ENCODE peak calls at places on chromosomes 13 and 19, in five cellular contexts. Z is lung, Q is right cardiac atrium, N is astrocyte of the cerebellum, I is adipocyte. H is an unnamed sample.

GRCh38 chr19:33796164-33797100 is at the start of gene KCTD15:
- DNase-seq in Z (no peak), N (no peak), I (peak), Q (peak), H (peak)

GRCh38 chr19:48918801-48919247 is 14.7 kb upstream of the DHDH start:
- DNase-seq in Z (no peak), N (no peak), Q (no peak), I (no peak), H (no peak)

GRCh38 chr13:40662866-40663265 is 3.6 kb downstream of the FOXO1 start:
- DNase-seq in Q (no peak), N (no peak), Z (no peak), I (no peak), H (no peak)

GRCh38 chr13:97913206-97913605 is 40.3 kb upstream of the IPO5 start:
- DNase-seq in Z (no peak), Q (no peak), I (no peak), N (no peak), H (no peak)

GRCh38 chr13:102903659-102904407 is 58.0 kb downstream of the ERCC5 start:
- DNase-seq in N (peak), Z (no peak), I (peak), Q (no peak), H (no peak)

GRCh38 chr19:42394751-42395150 is 4.7 kb upstream of the CNFN start:
- DNase-seq in I (no peak), Z (no peak), Q (no peak), N (no peak), H (no peak)

GRCh38 chr19:34350161-34350561 is 14.8 kb upstream of the GPI start:
- DNase-seq in Z (no peak), I (no peak), N (no peak), Q (no peak), H (no peak)

GRCh38 chr13:97231118-97231831 is 9.1 kb downstream of the MBNL2 start:
- DNase-seq in N (no peak), Q (no peak), Z (no peak), I (no peak), H (no peak)

GRCh38 chr19:11673608-11674041 is 65.1 kb downstream of the ZNF823 start:
- DNase-seq in I (peak), Q (peak), N (peak), Z (peak), H (peak)

GRCh38 chr13:98517576-98518310 is 59.2 kb downstream of the STK24 start:
- DNase-seq in I (no peak), Q (no peak), N (no peak), Z (no peak), H (no peak)

GRCh38 chr19:46388311-46389095 is 24.9 kb downstream of the CCDC8 start:
- DNase-seq in N (no peak), I (no peak), Q (peak), Z (no peak), H (no peak)

GRCh38 chr19:20325151-20325550 is 158.1 kb downstream of the ZNF486 start:
- DNase-seq in N (no peak), Q (no peak), Z (no peak), I (no peak), H (no peak)

GRCh38 chr19:44731081-44731480 is 17.4 kb upstream of the BCL3 start:
- DNase-seq in N (no peak), I (no peak), Q (no peak), Z (no peak), H (no peak)

GRCh38 chr13:46983881-46984280 is 87.0 kb upstream of the HTR2A start:
- DNase-seq in I (no peak), Q (no peak), Z (no peak), N (no peak), H (no peak)

GRCh38 chr13:49052801-49053200 is 77.1 kb downstream of the FNDC3A start:
- DNase-seq in Z (no peak), I (no peak), Q (no peak), N (no peak), H (no peak)

GRCh38 chr13:106182404-106182803 is 353.1 kb downstream of the EFNB2 start:
- DNase-seq in I (peak), N (peak), Z (no peak), Q (no peak), H (no peak)

GRCh38 chr19:45468803-45469131 is 971 bp downstream of the FOSB start:
- DNase-seq in I (peak), N (no peak), Z (no peak), Q (no peak), H (no peak)

GRCh38 chr13:109955598-109955997 is 169.2 kb upstream of the IRS2 start:
- DNase-seq in N (no peak), Q (no peak), I (peak), Z (no peak), H (no peak)

GRCh38 chr19:35750167-35750566 is 1.8 kb downstream of the LIN37 start:
- DNase-seq in N (no peak), Z (no peak), I (no peak), Q (no peak), H (no peak)

GRCh38 chr19:30799854-30800755 is 427.9 kb downstream of the ZNF536 start:
- DNase-seq in I (peak), N (no peak), Q (peak), Z (peak), H (peak)

GRCh38 chr19:1863638-1864479 is 480 bp upstream of the KLF16 start:
- DNase-seq in I (peak), Z (peak), N (peak), Q (peak), H (peak)

GRCh38 chr19:2479556-2480194 is 3.7 kb downstream of the GADD45B start:
- DNase-seq in Q (peak), Z (no peak), N (no peak), I (no peak), H (no peak)

GRCh38 chr19:35828694-35829301 is 16.2 kb upstream of the PRODH2 start:
- DNase-seq in Q (peak), Z (no peak), I (peak), N (peak), H (peak)

GRCh38 chr13:51005566-51005965 is 96.0 kb downstream of the RNASEH2B start:
- DNase-seq in N (no peak), Q (no peak), Z (no peak), I (no peak), H (no peak)

GRCh38 chr19:1935484-1936208 is 5.3 kb upstream of the CSNK1G2 start:
- DNase-seq in Z (no peak), I (no peak), N (no peak), Q (peak), H (no peak)

GRCh38 chr19:12784871-12785430 is 6.3 kb upstream of the JUNB start:
- DNase-seq in N (no peak), I (peak), Z (no peak), Q (peak), H (no peak)

GRCh38 chr13:84831666-84832657 is 949.7 kb upstream of the SLITRK1 start:
- DNase-seq in Q (no peak), Z (no peak), N (no peak), I (no peak), H (no peak)

GRCh38 chr13:79711631-79712030 is 230.7 kb downstream of the NDFIP2 start:
- DNase-seq in Q (no peak), I (peak), N (no peak), Z (no peak), H (no peak)

GRCh38 chr19:4172861-4173473 is 9.4 kb downstream of the SIRT6 start:
- DNase-seq in I (peak), Z (peak), Q (peak), N (no peak), H (peak)

GRCh38 chr19:54502518-54503048 is at the start of gene LAIR2:
- DNase-seq in N (no peak), I (no peak), Z (no peak), Q (no peak), H (no peak)

GRCh38 chr13:20360041-20360491 is 127.9 kb upstream of the GJB6 start:
- DNase-seq in Q (no peak), Z (no peak), I (peak), N (peak), H (peak)

GRCh38 chr13:110965038-110965754 is 50.3 kb upstream of the ANKRD10 start:
- DNase-seq in N (no peak), Z (no peak), Q (no peak), I (peak), H (no peak)

GRCh38 chr19:18708452-18709231 is 25.2 kb downstream of the CRTC1 start:
- DNase-seq in I (no peak), N (no peak), Q (no peak), Z (no peak), H (no peak)

GRCh38 chr19:41330476-41330875 is 20.5 kb downstream of the CCDC97 start:
- DNase-seq in Q (no peak), I (no peak), Z (no peak), N (no peak), H (no peak)

GRCh38 chr19:3932931-3933810 is at the start of gene NMRK2:
- DNase-seq in Z (no peak), Q (peak), N (no peak), I (no peak), H (no peak)

GRCh38 chr13:47564041-47564440 is 437.0 kb downstream of the SUCLA2 start:
- DNase-seq in Q (no peak), N (no peak), I (no peak), Z (no peak), H (no peak)

GRCh38 chr19:7673995-7674667 is 2.8 kb upstream of the MCEMP1 start:
- DNase-seq in N (no peak), Z (peak), Q (peak), I (peak), H (peak)

GRCh38 chr13:50894504-50894903 is 15.1 kb upstream of the RNASEH2B start:
- DNase-seq in N (no peak), Q (no peak), Z (no peak), I (no peak), H (no peak)

GRCh38 chr13:66794340-66795031 is 435.6 kb downstream of the PCDH9 start:
- DNase-seq in N (no peak), Q (no peak), I (no peak), Z (no peak), H (no peak)

GRCh38 chr13:46571189-46571901 is 18.4 kb downstream of the LRCH1 start:
- DNase-seq in N (peak), Z (no peak), I (peak), Q (no peak), H (no peak)